ENCODE peak calls at places on chromosome 11, in four cellular contexts. S, X, R and U are unnamed samples.

GRCh38 chr11:128499613-128500213 is 87.6 kb downstream of the ETS1 start:
- DNase-seq in R (no peak), S (no peak), X (no peak), U (no peak)

GRCh38 chr11:103406357-103406756 is 297.1 kb downstream of the DYNC2H1 start:
- DNase-seq in S (no peak), R (no peak), X (no peak), U (no peak)

GRCh38 chr11:19164230-19164855 is 37.4 kb downstream of the CSRP3 start:
- DNase-seq in R (no peak), S (no peak), X (no peak), U (no peak)

GRCh38 chr11:1695548-1696108 is 1.4 kb upstream of the KRTAP5-6 start:
- DNase-seq in R (no peak), X (no peak), S (no peak), U (no peak)

GRCh38 chr11:126884192-126884973 is 116.2 kb downstream of the KIRREL3 start:
- DNase-seq in R (peak), X (no peak), S (no peak), U (no peak)

GRCh38 chr11:6204708-6205107 is 649 bp upstream of the C11orf42 start:
- DNase-seq in R (peak), S (no peak), X (no peak), U (no peak)

GRCh38 chr11:133118563-133119303 is 413.6 kb downstream of the OPCML start:
- DNase-seq in S (no peak), X (no peak), R (no peak), U (no peak)

GRCh38 chr11:110837535-110838127 is 125.4 kb upstream of the ARHGAP20 start:
- DNase-seq in S (no peak), X (no peak), R (no peak), U (no peak)

GRCh38 chr11:35404397-35404775 is 15.0 kb downstream of the SLC1A2 start:
- DNase-seq in X (peak), S (peak), R (peak), U (peak)

GRCh38 chr11:13663631-13664071 is 4.8 kb upstream of the FAR1 start:
- DNase-seq in R (no peak), S (no peak), X (no peak), U (no peak)

GRCh38 chr11:92111291-92111690 is 113.3 kb upstream of the FAT3 start:
- DNase-seq in X (no peak), S (no peak), R (no peak), U (no peak)

GRCh38 chr11:4092031-4092430 is 2.6 kb upstream of the RRM1 start:
- DNase-seq in R (no peak), S (peak), X (no peak), U (no peak)

GRCh38 chr11:20388096-20389055 is 860 bp downstream of the PRMT3 start:
- DNase-seq in R (peak), X (no peak), S (no peak), U (no peak)

GRCh38 chr11:108645956-108646355 is 18.9 kb upstream of the DDX10 start:
- DNase-seq in S (no peak), X (no peak), R (no peak), U (no peak)

GRCh38 chr11:104625246-104625645 is 273.0 kb downstream of the CASP12 start:
- DNase-seq in S (no peak), R (no peak), X (no peak), U (no peak)

GRCh38 chr11:117822031-117822521 is 2.5 kb downstream of the FXYD2 start:
- DNase-seq in X (peak), R (no peak), S (peak), U (peak)

DNA sequence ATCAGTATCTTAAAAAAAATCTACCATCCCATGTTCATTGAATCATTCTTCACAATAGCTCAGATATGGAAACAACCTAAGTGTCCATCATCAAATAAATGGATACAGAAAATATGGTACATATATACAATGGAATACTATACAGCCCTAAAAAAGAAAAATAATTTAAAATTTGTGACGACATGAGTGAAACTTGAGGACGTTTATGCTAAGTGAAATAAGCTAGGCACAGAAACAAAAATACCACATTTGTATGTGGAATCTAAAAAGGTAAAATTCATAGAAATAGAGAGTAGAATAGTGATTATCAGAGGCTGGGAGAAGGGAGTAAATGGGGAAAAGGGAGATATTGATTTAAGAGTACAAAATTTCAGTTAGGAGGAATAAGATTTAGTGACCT is 38.8 kb downstream of the OR9I1 start:
- DNase-seq in R (no peak), X (no peak), S (no peak), U (no peak)
- TF ChIP-seq ELF4 in R (no peak), X (no peak), S (no peak), U (no peak)

DNA sequence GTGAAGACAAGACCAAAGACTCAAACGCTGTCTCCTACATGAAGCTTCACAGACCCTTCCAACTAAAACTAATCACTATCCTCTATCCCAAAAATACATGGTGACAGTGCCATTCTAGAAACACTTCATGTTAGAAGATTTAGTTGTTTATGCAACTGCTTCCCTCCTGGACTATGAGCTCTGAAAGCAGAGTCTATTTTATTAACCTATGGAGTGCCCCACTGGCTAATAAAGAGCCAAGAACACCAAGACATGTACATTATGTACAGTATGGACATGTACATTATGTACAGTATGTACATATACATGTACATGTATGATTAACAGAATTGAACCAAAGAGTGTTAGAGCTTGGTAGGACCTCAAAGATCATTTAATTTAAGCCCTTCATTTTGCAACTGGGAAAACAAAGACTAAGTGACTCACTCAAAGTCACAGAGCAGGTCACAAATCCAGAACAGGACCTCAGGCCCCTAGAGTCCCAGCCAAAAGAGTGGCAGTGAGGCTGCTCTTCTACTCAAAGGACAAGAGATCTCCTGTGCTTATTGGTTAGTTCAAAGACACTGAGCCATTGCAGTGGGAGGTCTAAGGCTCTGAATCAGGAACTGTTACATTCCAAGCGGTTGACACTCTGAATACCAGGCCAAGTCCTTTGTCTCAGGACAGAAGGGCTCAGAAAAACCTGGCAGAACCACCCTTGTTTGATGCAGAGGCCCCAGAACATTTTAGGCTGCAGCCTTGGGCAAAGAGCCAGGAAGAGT is 103.9 kb downstream of the FAM168A start:
- DNase-seq in R (peak), X (peak), S (no peak), U (no peak)
- TF ChIP-seq ELF4 in R (no peak), X (no peak), S (no peak), U (no peak)

DNA sequence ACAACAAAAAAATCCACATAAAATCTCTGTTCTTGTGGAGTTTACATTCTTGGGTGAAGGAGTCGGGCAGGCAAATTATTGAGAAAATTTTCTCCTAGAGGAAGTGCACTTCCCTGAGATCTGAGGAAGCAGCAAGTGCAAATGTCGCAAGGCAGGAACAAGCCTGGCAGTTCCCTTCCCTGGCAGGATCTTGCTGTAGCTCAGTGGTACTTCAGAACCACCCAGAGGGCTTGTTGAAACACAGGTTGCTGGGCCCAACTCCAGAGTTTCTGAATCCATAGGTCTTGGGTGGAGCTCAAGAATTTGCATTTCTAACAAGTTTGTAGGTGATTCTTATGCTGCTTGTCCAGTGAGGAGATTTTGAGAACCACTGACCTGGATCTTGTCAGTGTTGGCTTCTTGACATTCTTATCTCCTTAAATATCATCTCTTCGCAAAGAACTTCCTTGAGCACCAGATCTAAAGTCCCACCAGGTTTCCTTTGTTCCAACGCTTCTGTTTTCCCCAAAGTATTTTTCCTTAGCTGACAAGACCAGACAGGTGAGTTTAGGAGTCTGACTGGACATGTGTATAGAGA is 9.6 kb downstream of the QSER1 start:
- DNase-seq in S (no peak), X (no peak), R (no peak), U (no peak)
- TF ChIP-seq ELF4 in S (no peak), X (no peak), R (no peak), U (no peak)

GRCh38 chr11:63813563-63814382 is 517 bp downstream of the SPINDOC start:
- DNase-seq in X (peak), S (peak), R (no peak), U (peak)
- TF ChIP-seq ELF4 in X (no peak), S (no peak), R (no peak), U (no peak)

GRCh38 chr11:69250503-69251393 is 43.2 kb upstream of the MYEOV start:
- DNase-seq in S (no peak), X (no peak), R (no peak), U (no peak)

GRCh38 chr11:69249641-69250502 is 44.1 kb upstream of the MYEOV start:
- DNase-seq in S (no peak), X (peak), R (no peak), U (no peak)

GRCh38 chr11:69251639-69252493 is 42.1 kb upstream of the MYEOV start:
- DNase-seq in R (peak), X (no peak), S (peak), U (no peak)

GRCh38 chr11:69252494-69252845 is 41.5 kb upstream of the MYEOV start:
- DNase-seq in X (no peak), R (no peak), S (no peak), U (no peak)

GRCh38 chr11:69253028-69253427 is 40.9 kb upstream of the MYEOV start:
- DNase-seq in S (no peak), R (no peak), X (no peak), U (no peak)
- TF ChIP-seq ELF4 in S (no peak), R (no peak), X (no peak), U (no peak)